ENCODE peak calls at places on chromosome 5, in four cellular contexts. One of them, this sample, is unnamed. For H3K27me3, the result is how much of the 10 kb centered on the place peaks cover.

GRCh38 chr5:170120576-170120975 is 14.9 kb downstream of the FOXI1 start:
- DNase-seq in H1: no peak
- DNase-seq in IMR-90: peak
- DNase-seq in mesenchymal stem cell: peak
- DNase-seq in this sample: no peak

GRCh38 chr5:12230659-12231058 is 326.4 kb upstream of the CTNND2 start:
- DNase-seq in H1: no peak
- DNase-seq in IMR-90: no peak
- DNase-seq in mesenchymal stem cell: no peak
- DNase-seq in this sample: no peak

GRCh38 chr5:7781899-7782298 is 69.0 kb downstream of the CFAP90 start:
- DNase-seq in H1: no peak
- DNase-seq in IMR-90: no peak
- DNase-seq in mesenchymal stem cell: no peak
- DNase-seq in this sample: no peak

GRCh38 chr5:956941-957729 is 51.5 kb upstream of the NKD2 start:
- DNase-seq in H1: no peak
- DNase-seq in IMR-90: peak
- DNase-seq in mesenchymal stem cell: peak
- DNase-seq in this sample: peak

GRCh38 chr5:164237531-164237930 is 732.1 kb downstream of the MAT2B start:
- DNase-seq in H1: no peak
- DNase-seq in IMR-90: peak
- DNase-seq in mesenchymal stem cell: no peak
- DNase-seq in this sample: no peak

GRCh38 chr5:179183481-179183880 is 123.3 kb downstream of the ZNF354C start:
- DNase-seq in H1: no peak
- DNase-seq in IMR-90: no peak
- DNase-seq in mesenchymal stem cell: no peak
- DNase-seq in this sample: no peak

GRCh38 chr5:2075365-2075764 is 192.6 kb upstream of the IRX4 start:
- DNase-seq in H1: no peak
- DNase-seq in IMR-90: no peak
- DNase-seq in mesenchymal stem cell: no peak
- DNase-seq in this sample: no peak

GRCh38 chr5:152634596-152634995 is 229.5 kb upstream of the NMUR2 start:
- DNase-seq in H1: no peak
- DNase-seq in IMR-90: no peak
- DNase-seq in mesenchymal stem cell: no peak
- DNase-seq in this sample: no peak

GRCh38 chr5:51043740-51044139 is 339.5 kb upstream of the ISL1 start:
- DNase-seq in H1: no peak
- DNase-seq in IMR-90: no peak
- DNase-seq in mesenchymal stem cell: no peak
- DNase-seq in this sample: no peak

GRCh38 chr5:73327908-73328455 is 120.6 kb downstream of the FOXD1 start:
- DNase-seq in H1: no peak
- DNase-seq in IMR-90: peak
- DNase-seq in mesenchymal stem cell: peak
- DNase-seq in this sample: no peak

GRCh38 chr5:61599370-61600140 is 267.5 kb downstream of the ZSWIM6 start:
- DNase-seq in H1: no peak
- DNase-seq in IMR-90: peak
- DNase-seq in mesenchymal stem cell: peak
- DNase-seq in this sample: no peak

GRCh38 chr5:173837654-173838053 is 50.5 kb upstream of the CPEB4 start:
- DNase-seq in H1: no peak
- DNase-seq in IMR-90: no peak
- DNase-seq in mesenchymal stem cell: no peak
- DNase-seq in this sample: no peak

GRCh38 chr5:180283026-180283615 is 8.8 kb downstream of the MAPK9 start:
- DNase-seq in H1: no peak
- DNase-seq in IMR-90: peak
- DNase-seq in mesenchymal stem cell: no peak
- DNase-seq in this sample: no peak

GRCh38 chr5:88879724-88880123 is 3.3 kb downstream of the MEF2C start:
- DNase-seq in H1: no peak
- DNase-seq in IMR-90: no peak
- DNase-seq in mesenchymal stem cell: no peak
- DNase-seq in this sample: no peak

GRCh38 chr5:1033606-1034420 is 25.2 kb downstream of the NKD2 start:
- DNase-seq in H1: no peak
- DNase-seq in IMR-90: no peak
- DNase-seq in mesenchymal stem cell: no peak
- DNase-seq in this sample: no peak

GRCh38 chr5:6475626-6476312 is 27.1 kb downstream of the UBE2QL1 start:
- DNase-seq in H1: peak
- DNase-seq in IMR-90: no peak
- DNase-seq in mesenchymal stem cell: no peak
- DNase-seq in this sample: peak

DNA sequence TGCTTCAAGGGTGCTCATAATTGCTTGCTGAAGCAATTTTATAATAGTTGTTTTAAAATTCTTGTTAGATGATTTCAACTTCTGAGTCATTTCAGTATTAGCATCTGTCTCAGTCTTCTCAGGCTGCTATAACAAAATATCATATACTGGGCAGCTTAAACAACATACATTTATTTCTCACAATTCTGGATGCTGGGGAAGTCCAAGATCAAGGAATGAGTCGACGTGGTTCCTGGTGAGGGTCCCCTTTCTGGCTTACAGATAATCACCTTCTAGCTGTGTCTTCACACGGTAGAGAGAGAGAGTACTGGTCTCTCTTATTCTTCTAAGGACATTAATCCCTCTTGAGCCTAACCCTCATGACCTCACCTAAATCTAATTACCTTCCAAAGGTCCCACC is 160.4 kb downstream of the SIL1 start:
- DNase-seq in H1: no peak
- DNase-seq in IMR-90: peak
- DNase-seq in mesenchymal stem cell: no peak
- DNase-seq in this sample: no peak
- H4K8ac ChIP-seq in H1: no peak
- H4K8ac ChIP-seq in IMR-90: no peak
- H4K8ac ChIP-seq in mesenchymal stem cell: no peak
- H4K8ac ChIP-seq in this sample: no peak

DNA sequence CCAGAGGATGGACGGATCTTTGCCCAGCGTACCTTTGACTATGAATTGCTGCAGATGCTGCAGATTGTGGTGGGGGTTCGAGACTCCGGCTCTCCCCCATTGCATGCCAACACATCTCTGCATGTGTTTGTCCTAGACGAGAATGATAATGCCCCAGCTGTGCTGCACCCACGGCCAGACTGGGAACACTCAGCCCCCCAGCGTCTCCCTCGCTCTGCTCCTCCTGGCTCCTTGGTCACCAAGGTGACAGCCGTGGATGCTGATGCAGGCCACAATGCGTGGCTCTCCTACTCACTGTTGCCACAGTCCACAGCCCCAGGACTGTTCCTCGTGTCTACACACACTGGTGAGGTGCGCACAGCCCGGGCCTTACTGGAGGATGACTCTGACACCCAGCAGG is 1.9 kb downstream of the PCDHGC5 start:
- DNase-seq in H1: no peak
- DNase-seq in IMR-90: no peak
- DNase-seq in mesenchymal stem cell: no peak
- DNase-seq in this sample: no peak
- H2BK5ac ChIP-seq in H1: no peak
- H2BK5ac ChIP-seq in IMR-90: no peak
- H2BK5ac ChIP-seq in mesenchymal stem cell: no peak
- H2BK5ac ChIP-seq in this sample: no peak

DNA sequence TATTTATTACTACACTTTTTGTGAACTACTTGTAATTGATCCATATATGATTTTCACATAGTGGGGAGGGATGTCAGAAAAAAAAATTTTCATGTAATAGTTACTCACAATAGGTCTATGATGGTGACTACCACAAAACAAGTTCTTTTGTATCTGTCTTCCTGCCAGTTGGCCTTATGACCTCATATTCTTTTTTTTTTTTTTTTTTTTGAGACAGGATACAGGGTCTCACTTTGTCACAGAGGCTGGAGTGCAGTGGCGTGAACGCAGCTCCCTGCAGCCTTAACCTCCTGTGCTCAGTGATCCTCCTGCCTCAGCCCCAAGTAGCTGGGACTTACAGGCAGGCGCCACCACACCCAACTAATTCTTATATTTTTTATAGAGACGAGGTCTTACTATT is 10.9 kb downstream of the SEC24A start:
- DNase-seq in H1: no peak
- DNase-seq in IMR-90: no peak
- DNase-seq in mesenchymal stem cell: no peak
- DNase-seq in this sample: no peak
- H3K27me3 ChIP-seq in H1: under half
- H3K27me3 ChIP-seq in IMR-90: under half
- H3K27me3 ChIP-seq in mesenchymal stem cell: under half
- H3K27me3 ChIP-seq in this sample: under half

GRCh38 chr5:149442563-149443182 is 63.6 kb upstream of the IL17B start:
- DNase-seq in H1: peak
- DNase-seq in IMR-90: peak
- DNase-seq in mesenchymal stem cell: peak
- DNase-seq in this sample: peak
- H4K8ac ChIP-seq in H1: peak
- H4K8ac ChIP-seq in IMR-90: peak
- H4K8ac ChIP-seq in mesenchymal stem cell: peak
- H4K8ac ChIP-seq in this sample: no peak

DNA sequence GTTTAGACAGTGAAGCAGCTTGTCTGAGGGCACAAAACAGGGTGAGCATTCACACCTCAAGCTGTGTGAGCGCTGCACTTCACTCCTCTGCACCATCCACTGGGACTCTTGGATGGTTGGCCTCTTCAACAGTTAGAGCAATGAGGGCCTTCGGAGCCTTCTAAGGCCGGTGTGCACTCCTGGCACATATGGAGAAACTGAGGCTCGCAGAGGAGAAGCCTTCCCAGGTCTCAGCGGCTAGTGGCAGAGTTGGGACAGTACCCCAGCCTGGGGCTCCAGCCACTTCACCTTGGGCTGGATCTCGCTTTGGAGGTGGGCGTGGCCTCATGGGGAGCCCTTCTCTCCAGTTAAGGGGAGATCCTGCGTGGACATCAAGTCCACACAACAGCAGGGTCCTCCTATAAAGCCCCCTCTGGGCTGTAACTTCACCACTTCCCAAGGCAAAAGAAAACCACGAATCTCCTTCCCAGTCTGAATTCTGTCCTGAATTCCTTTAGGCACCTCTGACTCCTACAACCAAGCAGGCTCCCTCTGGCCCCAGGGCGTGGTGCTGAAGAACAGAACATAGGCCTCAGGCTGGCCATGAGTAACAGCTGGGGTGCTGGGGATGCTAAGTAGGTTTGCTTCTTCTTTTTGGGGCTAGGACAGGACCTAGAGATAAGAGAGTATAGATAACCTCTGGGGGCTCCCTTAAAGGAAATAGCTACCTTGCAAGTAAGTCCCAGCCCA is 30.5 kb upstream of the CSF1R start:
- DNase-seq in H1: no peak
- DNase-seq in IMR-90: peak
- DNase-seq in mesenchymal stem cell: no peak
- DNase-seq in this sample: peak
- H2BK5ac ChIP-seq in H1: no peak
- H2BK5ac ChIP-seq in IMR-90: no peak
- H2BK5ac ChIP-seq in mesenchymal stem cell: no peak
- H2BK5ac ChIP-seq in this sample: no peak

DNA sequence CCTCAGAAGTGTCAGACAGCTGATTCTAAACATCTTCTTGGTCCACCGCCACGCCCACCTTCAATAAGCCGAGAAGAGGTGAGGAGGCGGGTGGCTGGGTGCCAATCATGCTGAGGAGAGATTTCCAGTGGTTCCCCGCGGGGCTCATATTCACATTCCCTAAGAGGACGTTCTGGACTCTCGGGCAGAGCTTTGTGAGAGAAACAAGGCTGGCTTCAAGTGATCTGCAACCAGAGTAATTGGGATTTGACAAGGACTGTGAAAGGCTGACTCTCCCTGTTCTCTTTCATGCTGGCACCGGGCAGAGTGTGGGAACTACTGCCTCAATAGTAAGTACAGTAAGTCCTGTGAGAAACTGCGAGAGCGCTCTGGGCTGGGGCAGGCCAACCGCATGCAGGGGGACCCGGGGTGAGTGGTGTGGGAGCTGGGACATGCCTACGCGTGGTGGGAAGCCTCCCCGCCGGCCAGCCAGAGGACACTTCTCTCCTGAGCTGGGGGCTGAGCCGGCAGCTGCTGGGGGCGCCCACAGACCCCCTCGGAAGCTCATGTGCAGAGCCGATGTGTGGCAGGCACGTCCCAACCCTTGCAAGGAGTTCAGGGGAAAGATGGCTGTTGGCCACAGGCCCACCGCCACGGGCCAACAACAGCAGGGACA is 110.9 kb downstream of the LIFR start:
- DNase-seq in H1: no peak
- DNase-seq in IMR-90: no peak
- DNase-seq in mesenchymal stem cell: no peak
- DNase-seq in this sample: no peak
- H3K27me3 ChIP-seq in H1: under half
- H3K27me3 ChIP-seq in IMR-90: under half
- H3K27me3 ChIP-seq in mesenchymal stem cell: under half
- H3K27me3 ChIP-seq in this sample: under half

GRCh38 chr5:114311943-114312342 is 49.9 kb upstream of the KCNN2 start:
- DNase-seq in H1: peak
- DNase-seq in IMR-90: no peak
- DNase-seq in mesenchymal stem cell: no peak
- DNase-seq in this sample: peak
- H4K8ac ChIP-seq in H1: no peak
- H4K8ac ChIP-seq in IMR-90: no peak
- H4K8ac ChIP-seq in mesenchymal stem cell: no peak
- H4K8ac ChIP-seq in this sample: no peak

GRCh38 chr5:131825404-131826013 is 28.7 kb upstream of the FNIP1 start:
- DNase-seq in H1: no peak
- DNase-seq in IMR-90: no peak
- DNase-seq in mesenchymal stem cell: peak
- DNase-seq in this sample: no peak
- H2BK5ac ChIP-seq in H1: no peak
- H2BK5ac ChIP-seq in IMR-90: no peak
- H2BK5ac ChIP-seq in mesenchymal stem cell: no peak
- H2BK5ac ChIP-seq in this sample: no peak

DNA sequence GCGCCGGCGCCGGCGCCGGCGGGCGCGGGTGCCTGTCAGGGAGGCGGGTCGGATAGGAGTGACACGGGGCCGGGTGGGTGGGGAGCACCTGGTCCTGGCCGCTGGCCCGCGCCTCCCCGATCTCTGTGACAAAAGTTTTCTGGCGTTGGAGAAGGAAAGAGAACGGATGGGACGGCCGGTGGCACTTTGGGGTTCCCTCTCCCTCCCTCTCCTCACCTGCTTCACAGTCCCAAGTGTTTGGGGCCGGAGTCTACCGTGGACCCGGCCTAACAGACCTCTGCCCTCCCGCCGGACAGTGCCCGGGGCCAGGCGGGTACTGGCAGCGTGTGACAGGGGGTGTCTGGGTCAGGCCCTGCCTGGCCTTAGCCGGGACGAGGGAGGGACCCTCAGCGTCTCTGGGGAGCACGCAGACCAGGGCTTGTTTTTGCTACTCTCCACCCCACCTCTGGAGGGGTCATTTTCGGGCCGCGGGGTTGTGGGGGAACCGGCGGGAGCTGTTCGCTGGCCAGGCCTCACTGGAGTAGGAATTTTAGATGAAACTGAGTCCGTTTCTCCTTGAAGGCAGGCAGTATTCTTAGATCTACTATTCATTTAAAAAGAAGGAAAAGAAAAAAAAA is 1.7 kb downstream of the PRDM6 start:
- DNase-seq in H1: no peak
- DNase-seq in IMR-90: no peak
- DNase-seq in mesenchymal stem cell: no peak
- DNase-seq in this sample: peak
- H3K27me3 ChIP-seq in H1: half or more
- H3K27me3 ChIP-seq in IMR-90: half or more
- H3K27me3 ChIP-seq in mesenchymal stem cell: half or more
- H3K27me3 ChIP-seq in this sample: half or more

GRCh38 chr5:94304146-94304545 is 314.3 kb downstream of the KIAA0825 start:
- DNase-seq in H1: no peak
- DNase-seq in IMR-90: no peak
- DNase-seq in mesenchymal stem cell: no peak
- DNase-seq in this sample: no peak
- H4K8ac ChIP-seq in H1: no peak
- H4K8ac ChIP-seq in IMR-90: no peak
- H4K8ac ChIP-seq in mesenchymal stem cell: no peak
- H4K8ac ChIP-seq in this sample: no peak

This sample was measured in H9.